ENCODE peak calls at places on chromosome 9, in four cellular contexts. H is NT2/D1, W is H1, S is HepG2. Z is an unnamed sample.

GRCh38 chr9:75876999-75877647 is 13.3 kb upstream of the PCSK5 start:
- DNase-seq in H (no peak), W (no peak), S (no peak), Z (no peak)

GRCh38 chr9:38015267-38015666 is 53.8 kb downstream of the SHB start:
- DNase-seq in H (no peak), W (no peak), S (no peak), Z (no peak)

GRCh38 chr9:15468113-15468512 is 42.7 kb downstream of the PSIP1 start:
- DNase-seq in H (no peak), W (no peak), S (no peak), Z (no peak)

GRCh38 chr9:103397868-103398600 is 402.9 kb downstream of the CYLC2 start:
- DNase-seq in H (peak), W (peak), S (peak), Z (peak)

GRCh38 chr9:135116371-135116770 is 28.9 kb downstream of the OLFM1 start:
- DNase-seq in H (no peak), W (no peak), S (no peak), Z (no peak)

GRCh38 chr9:127781821-127782220 is 3.4 kb upstream of the SH2D3C start:
- DNase-seq in H (no peak), W (no peak), S (no peak), Z (no peak)

GRCh38 chr9:77648458-77649108 is 461 bp upstream of the GNA14 start:
- DNase-seq in H (no peak), W (peak), S (no peak), Z (no peak)

GRCh38 chr9:124735121-124735520 is 36.0 kb downstream of the NR6A1 start:
- DNase-seq in H (no peak), W (no peak), S (peak), Z (no peak)

GRCh38 chr9:133609311-133610098 is at the start of gene FAM163B:
- DNase-seq in H (peak), W (peak), S (no peak), Z (peak)

GRCh38 chr9:135216236-135216635 is 128.8 kb downstream of the OLFM1 start:
- DNase-seq in H (no peak), W (no peak), S (no peak), Z (no peak)

GRCh38 chr9:105632807-105633206 is 29.4 kb upstream of the TAL2 start:
- DNase-seq in H (no peak), W (no peak), S (no peak), Z (no peak)

GRCh38 chr9:106025449-106025848 is 331.1 kb downstream of the TMEM38B start:
- DNase-seq in H (no peak), W (no peak), S (no peak), Z (peak)

GRCh38 chr9:69176446-69177135 is 2.5 kb downstream of the TJP2 start:
- DNase-seq in H (no peak), W (no peak), S (no peak), Z (no peak)

GRCh38 chr9:133585481-133586367 is 23.5 kb downstream of the FAM163B start:
- DNase-seq in H (no peak), W (peak), S (no peak), Z (peak)

GRCh38 chr9:77907581-77907980 is 124.0 kb downstream of the GNAQ start:
- DNase-seq in H (no peak), W (no peak), S (no peak), Z (no peak)

GRCh38 chr9:135705376-135705775 is 3.4 kb downstream of the KCNT1 start:
- DNase-seq in H (no peak), W (no peak), S (no peak), Z (no peak)

GRCh38 chr9:88488166-88488565 is 46.8 kb upstream of the NXNL2 start:
- DNase-seq in H (no peak), W (no peak), S (no peak), Z (no peak)

GRCh38 chr9:115063058-115063850 is 54.7 kb downstream of the TNC start:
- DNase-seq in H (no peak), W (no peak), S (no peak), Z (no peak)

GRCh38 chr9:137465000-137465769 is 6.1 kb upstream of the NSMF start:
- DNase-seq in H (no peak), W (no peak), S (no peak), Z (no peak)

GRCh38 chr9:81395301-81396054 is 293.9 kb downstream of the TLE1 start:
- DNase-seq in H (no peak), W (no peak), S (no peak), Z (no peak)

GRCh38 chr9:13437898-13438297 is 158.4 kb upstream of the MPDZ start:
- DNase-seq in H (no peak), W (no peak), S (no peak), Z (no peak)

GRCh38 chr9:109101810-109102209 is 17.9 kb downstream of the TMEM245 start:
- DNase-seq in H (no peak), W (no peak), S (no peak), Z (no peak)

GRCh38 chr9:3858961-3859360 is 333.2 kb upstream of the RFX3 start:
- DNase-seq in H (no peak), W (no peak), S (no peak), Z (no peak)

GRCh38 chr9:3436629-3437028 is 89.2 kb downstream of the RFX3 start:
- DNase-seq in H (no peak), W (no peak), S (no peak), Z (no peak)

GRCh38 chr9:76667521-76667957 is 96.7 kb upstream of the PCA3 start:
- DNase-seq in H (no peak), W (no peak), S (no peak), Z (no peak)

GRCh38 chr9:120890415-120891254 is 13.6 kb upstream of the PHF19 start:
- DNase-seq in H (no peak), W (no peak), S (no peak), Z (no peak)

GRCh38 chr9:38186372-38187115 is 117.5 kb upstream of the SHB start:
- DNase-seq in H (no peak), W (no peak), S (no peak), Z (no peak)

GRCh38 chr9:120393386-120394057 is 186.4 kb downstream of the CDK5RAP2 start:
- DNase-seq in H (no peak), W (no peak), S (no peak), Z (no peak)

GRCh38 chr9:132238026-132238972 is 76.4 kb downstream of the NTNG2 start:
- DNase-seq in H (no peak), W (no peak), S (no peak), Z (no peak)

GRCh38 chr9:132236662-132237311 is 74.9 kb downstream of the NTNG2 start:
- DNase-seq in H (no peak), W (no peak), S (no peak), Z (no peak)

GRCh38 chr9:132235894-132236661 is 74.2 kb downstream of the NTNG2 start:
- DNase-seq in H (peak), W (peak), S (peak), Z (peak)

GRCh38 chr9:132238992-132239391 is 77.1 kb downstream of the NTNG2 start:
- DNase-seq in H (no peak), W (no peak), S (no peak), Z (no peak)

DNA sequence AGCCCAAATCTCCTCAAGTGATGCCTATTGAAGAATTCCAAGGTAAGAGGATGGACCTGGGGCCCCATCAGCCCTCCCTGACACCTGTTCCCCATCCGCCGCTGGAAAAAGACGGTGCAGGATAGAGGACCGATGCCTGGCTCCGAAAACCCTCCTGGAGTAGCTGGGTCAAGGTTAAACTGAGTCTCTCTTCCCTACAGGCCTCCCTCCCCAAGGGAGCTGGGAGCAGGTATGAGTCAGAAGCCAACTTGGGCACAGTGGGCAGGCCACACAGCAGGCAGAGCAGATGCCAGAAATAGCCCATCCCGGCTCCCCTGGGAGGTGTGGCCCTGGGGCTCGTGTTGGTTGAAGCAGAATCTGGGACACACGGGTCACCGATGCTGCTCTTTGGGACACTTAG is 75.6 kb downstream of the NTNG2 start:
- DNase-seq in H (no peak), W (no peak), S (no peak), Z (no peak)
- TF ChIP-seq SUZ12 in H (no peak), W (no peak), S (no peak), Z (no peak)

DNA sequence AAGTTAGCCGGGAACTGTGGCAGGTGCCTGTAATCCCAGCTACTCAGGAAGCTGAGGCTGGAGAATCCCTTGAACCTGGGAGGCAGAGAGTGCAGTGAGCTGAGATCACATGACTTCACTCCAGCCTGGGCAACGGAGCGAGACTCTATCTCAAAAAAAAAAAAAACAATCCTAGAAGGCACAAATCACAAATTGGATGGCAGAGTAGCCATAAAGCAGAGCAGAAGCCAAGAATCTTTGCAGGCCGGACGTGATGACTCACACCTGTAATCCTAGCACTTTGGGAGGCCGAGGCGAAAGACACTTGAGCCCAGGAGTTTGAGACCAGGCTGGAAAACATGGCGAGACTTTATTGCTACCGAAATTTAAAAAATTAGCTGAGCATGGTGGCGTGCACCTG is 9.2 kb upstream of the FUBP3 start:
- DNase-seq in H (no peak), W (no peak), S (no peak), Z (no peak)
- TF ChIP-seq SUZ12 in H (no peak), W (no peak), S (no peak), Z (no peak)

GRCh38 chr9:99824378-99825157 is 2.9 kb downstream of the NR4A3 start:
- DNase-seq in H (peak), W (peak), S (peak), Z (no peak)

GRCh38 chr9:99826579-99826978 is 4.9 kb downstream of the NR4A3 start:
- DNase-seq in H (no peak), W (no peak), S (no peak), Z (no peak)

GRCh38 chr9:99823392-99824377 is 2.0 kb downstream of the NR4A3 start:
- DNase-seq in H (no peak), W (peak), S (no peak), Z (peak)

GRCh38 chr9:99827244-99827643 is 5.6 kb downstream of the NR4A3 start:
- DNase-seq in H (no peak), W (no peak), S (no peak), Z (no peak)

GRCh38 chr9:99825158-99826046 is 3.7 kb downstream of the NR4A3 start:
- DNase-seq in H (no peak), W (peak), S (no peak), Z (no peak)
- TF ChIP-seq SUZ12 in H (no peak), W (peak), S (no peak), Z (no peak)

GRCh38 chr9:128819716-128820664 is 1.7 kb downstream of the ENDOG start:
- DNase-seq in H (no peak), W (no peak), S (no peak), Z (no peak)
- TF ChIP-seq SUZ12 in H (no peak), W (no peak), S (no peak), Z (no peak)

GRCh38 chr9:445033-445432 is 230.4 kb downstream of the DOCK8 start:
- DNase-seq in H (no peak), W (no peak), S (no peak), Z (no peak)

GRCh38 chr9:444528-444927 is 229.9 kb downstream of the DOCK8 start:
- DNase-seq in H (peak), W (no peak), S (no peak), Z (no peak)

GRCh38 chr9:450057-450456 is 235.4 kb downstream of the DOCK8 start:
- DNase-seq in H (no peak), W (no peak), S (no peak), Z (no peak)

GRCh38 chr9:446074-446699 is 231.5 kb downstream of the DOCK8 start:
- DNase-seq in H (no peak), W (no peak), S (no peak), Z (no peak)

GRCh38 chr9:447230-448025 is 232.8 kb downstream of the DOCK8 start:
- DNase-seq in H (no peak), W (no peak), S (no peak), Z (no peak)
- TF ChIP-seq SUZ12 in H (no peak), W (no peak), S (no peak), Z (no peak)

GRCh38 chr9:71072587-71072986 is 48.8 kb downstream of the TRPM3 start:
- DNase-seq in H (no peak), W (no peak), S (no peak), Z (no peak)
- TF ChIP-seq SUZ12 in H (no peak), W (no peak), S (no peak), Z (no peak)

GRCh38 chr9:116152941-116153764 is 438 bp upstream of the PAPPA start:
- DNase-seq in H (peak), W (no peak), S (no peak), Z (no peak)

GRCh38 chr9:116154334-116154975 is 864 bp downstream of the PAPPA start:
- DNase-seq in H (no peak), W (peak), S (no peak), Z (peak)

GRCh38 chr9:116154976-116155699 is 1.5 kb downstream of the PAPPA start:
- DNase-seq in H (no peak), W (peak), S (no peak), Z (no peak)

GRCh38 chr9:116152390-116152789 is 1.2 kb upstream of the PAPPA start:
- DNase-seq in H (no peak), W (no peak), S (peak), Z (no peak)

GRCh38 chr9:116153765-116154333 is at the start of gene PAPPA:
- DNase-seq in H (no peak), W (peak), S (no peak), Z (no peak)
- TF ChIP-seq SUZ12 in H (no peak), W (no peak), S (no peak), Z (no peak)

GRCh38 chr9:26949604-26950003 is 2.6 kb upstream of the PLAA start:
- DNase-seq in H (no peak), W (no peak), S (no peak), Z (no peak)
- TF ChIP-seq SUZ12 in H (no peak), W (no peak), S (no peak), Z (no peak)

GRCh38 chr9:34047864-34048729 is 590 bp downstream of the UBAP2 start:
- DNase-seq in H (no peak), W (no peak), S (peak), Z (peak)
- TF ChIP-seq SUZ12 in H (no peak), W (no peak), S (no peak), Z (no peak)